ENCODE peak calls at places on chromosomes 13 and 19, in eight cellular contexts. K is GM23338; Q is colonic mucosa; C is lower lobe of right lung; F is spleen; U is CD4-positive, alpha-beta T cell; S is pancreas; D is cardiac muscle cell. O is an unnamed sample.
A peak's percentile ranks its signal among the peaks of the same experiment; 100 is the strongest.

GRCh38 chr19:16027528-16027927 is 48.8 kb upstream of the TPM4 start:
- DNase-seq in K (no peak), Q (no peak), C (no peak), F (no peak), U (no peak), S (no peak), D (no peak), O (no peak)

GRCh38 chr13:41276824-41277223 is 13.4 kb upstream of the MTRF1 start:
- DNase-seq in K (no peak), Q (no peak), C (no peak), F (no peak), U (no peak), S (no peak), D (no peak), O (no peak)

GRCh38 chr13:80921971-80922370 is 581.0 kb upstream of the SPRY2 start:
- DNase-seq in K (no peak), Q (no peak), C (no peak), F (no peak), U (no peak), S (no peak), D (no peak), O (no peak)

GRCh38 chr13:35744566-35745203 is 268.2 kb upstream of the MAB21L1 start:
- DNase-seq in K (no peak), Q (no peak), C (no peak), F (no peak), U (no peak), S (no peak), D (peak; percentile 49), O (no peak)

GRCh38 chr13:79492918-79493594 is 12.1 kb downstream of the NDFIP2 start:
- DNase-seq in K (no peak), Q (no peak), C (no peak), F (no peak), U (no peak), S (no peak), D (no peak), O (no peak)

GRCh38 chr19:1395194-1396018 is 5.9 kb downstream of the GAMT start:
- DNase-seq in K (no peak), Q (no peak), C (no peak), F (no peak), U (no peak), S (peak; percentile 88), D (no peak), O (no peak)

GRCh38 chr19:7658219-7658686 is 10.6 kb upstream of the RETN start:
- DNase-seq in K (peak; percentile 63), Q (no peak), C (no peak), F (no peak), U (peak; percentile 27), S (no peak), D (no peak), O (no peak)

GRCh38 chr13:40694426-40694825 is 28.0 kb upstream of the FOXO1 start:
- DNase-seq in K (no peak), Q (no peak), C (no peak), F (no peak), U (no peak), S (no peak), D (no peak), O (no peak)

GRCh38 chr19:38263696-38264485 is 482 bp upstream of the SPINT2 start:
- DNase-seq in K (peak; percentile 93), Q (peak; percentile 94), C (no peak), F (no peak), U (peak; percentile 72), S (peak; percentile 99), D (no peak), O (no peak)

GRCh38 chr13:41542281-41542680 is 84.9 kb downstream of the RGCC start:
- DNase-seq in K (no peak), Q (peak; percentile 15), C (no peak), F (no peak), U (no peak), S (no peak), D (no peak), O (no peak)

DNA sequence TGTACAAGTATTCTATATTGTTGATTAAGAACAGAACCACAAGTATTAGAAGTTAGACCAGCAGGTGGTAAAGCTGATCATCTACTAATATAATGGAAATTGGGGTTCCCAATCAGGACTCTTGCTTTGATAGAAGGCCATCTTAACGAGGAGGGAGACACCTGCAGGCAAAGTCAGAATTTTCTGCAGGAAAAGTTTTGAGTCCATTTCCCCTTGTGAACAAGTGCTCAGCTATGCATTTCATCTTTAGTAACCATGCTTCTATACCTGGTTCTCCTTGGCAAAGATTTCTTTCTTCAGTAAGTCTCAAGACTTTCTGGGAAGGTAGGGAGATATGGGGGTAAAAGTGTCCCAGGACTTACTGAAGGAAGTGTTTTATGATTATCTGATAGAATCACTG is 36.1 kb upstream of the USPL1 start:
- DNase-seq in K (peak; percentile 69), Q (peak; percentile 24), C (no peak), F (no peak), U (no peak), S (no peak), D (peak; percentile 30), O (peak; percentile 48)
- TF ChIP-seq CTCF in K (peak; percentile 71), Q (no peak), C (peak; percentile 26), F (peak; percentile 14), U (peak; percentile 28), S (no peak), D (peak; percentile 29), O (peak; percentile 60)

DNA sequence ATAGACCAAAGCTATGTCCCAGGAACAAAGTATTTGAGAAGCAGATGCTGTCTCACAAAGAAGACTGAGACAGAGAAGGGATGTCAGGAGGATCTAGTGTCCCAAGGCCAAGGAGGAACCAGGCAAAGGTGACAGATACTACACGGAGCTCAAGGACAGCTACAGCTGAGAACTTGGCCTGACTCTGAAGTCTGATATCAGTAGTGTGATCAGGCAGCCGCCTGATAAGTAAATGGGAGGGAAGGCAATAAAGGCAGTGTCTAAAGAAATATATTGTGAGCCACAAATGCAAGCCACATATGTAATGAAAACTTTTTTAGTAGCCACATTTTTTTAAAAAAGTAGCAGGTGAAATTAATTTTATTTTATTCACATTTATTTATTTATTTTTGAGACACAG is 20.4 kb upstream of the NANOS3 start:
- DNase-seq in K (no peak), Q (no peak), C (no peak), F (no peak), U (no peak), S (no peak), D (no peak), O (peak; percentile 3)
- H3K27ac ChIP-seq in K (no peak overlapping the region), Q (no peak overlapping the region), C (no peak overlapping the region), F (no peak overlapping the region), U (no peak overlapping the region), S (no peak overlapping the region), D (no peak overlapping the region), O (no peak overlapping the region)

GRCh38 chr13:27338816-27339215 is 68.2 kb downstream of the RASL11A start:
- DNase-seq in K (peak; percentile 87), Q (no peak), C (no peak), F (no peak), U (no peak), S (no peak), D (peak; percentile 25), O (peak; percentile 31)

GRCh38 chr13:27338207-27338606 is 67.6 kb downstream of the RASL11A start:
- DNase-seq in K (no peak), Q (no peak), C (no peak), F (no peak), U (no peak), S (no peak), D (no peak), O (no peak)

GRCh38 chr13:27336005-27336673 is 65.5 kb downstream of the RASL11A start:
- DNase-seq in K (no peak), Q (no peak), C (no peak), F (no peak), U (no peak), S (no peak), D (no peak), O (no peak)

GRCh38 chr13:27341616-27342015 is 71.0 kb downstream of the RASL11A start:
- DNase-seq in K (peak; percentile 15), Q (no peak), C (no peak), F (no peak), U (no peak), S (no peak), D (no peak), O (no peak)

GRCh38 chr13:27339299-27339698 is 68.7 kb downstream of the RASL11A start:
- DNase-seq in K (peak; percentile 89), Q (peak; percentile 38), C (no peak), F (no peak), U (peak; percentile 20), S (no peak), D (peak; percentile 54), O (peak; percentile 68)
- TF ChIP-seq CTCF in K (peak; percentile 68), Q (peak; percentile 37), C (peak; percentile 47), F (peak; percentile 25), U (peak; percentile 70), S (no peak), D (peak; percentile 76), O (peak; percentile 70)

DNA sequence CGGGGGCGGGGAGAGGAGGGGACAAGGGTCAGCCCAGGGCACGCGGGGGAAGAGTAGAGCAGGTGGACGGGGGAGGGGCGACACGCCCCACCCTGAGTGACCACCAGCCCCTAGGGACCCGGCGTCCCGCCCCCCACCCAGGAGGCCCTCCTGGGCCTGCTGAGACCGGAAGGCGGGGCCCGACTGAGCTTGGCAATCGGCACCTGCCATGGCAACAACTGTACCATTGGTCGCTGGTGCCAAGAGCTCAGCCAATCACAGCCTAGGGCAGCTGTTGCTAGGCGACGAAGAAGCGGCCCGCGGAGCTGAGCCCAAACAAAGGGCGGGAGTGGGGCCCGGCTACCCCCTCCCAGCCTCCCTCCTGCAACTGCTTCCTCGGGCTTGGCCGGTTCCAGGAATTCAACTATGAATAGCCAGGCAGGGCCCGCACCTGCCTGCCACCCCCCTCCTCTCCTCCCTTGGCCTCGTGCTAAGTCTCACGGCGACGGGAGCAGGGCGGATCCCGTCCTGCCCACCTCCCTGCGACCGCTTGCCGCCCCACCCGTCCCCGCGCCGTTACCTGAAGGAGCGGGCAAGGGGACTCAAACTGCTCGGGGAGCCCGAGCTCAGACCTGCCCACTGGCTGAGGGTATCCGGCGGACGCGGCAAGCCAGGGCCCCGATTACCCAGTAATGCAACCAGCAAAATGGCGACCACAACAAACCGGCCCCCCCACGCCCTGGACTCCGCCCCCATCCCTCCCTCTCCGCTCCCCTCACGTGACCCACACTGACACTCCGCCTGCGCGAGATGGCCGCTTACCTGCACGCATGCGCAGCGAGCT is at the start of gene DYRK1B:
- DNase-seq in K (peak; percentile 98), Q (peak; percentile 97), C (peak; percentile 98), F (peak; percentile 98), U (peak; percentile 97), S (peak; percentile 98), D (peak; percentile 99), O (peak; percentile 98)
- H3K27ac ChIP-seq in K (peak within 1 kb of the TSS; percentile 89), Q (peak within 1 kb of the TSS; percentile 82), C (peak within 1 kb of the TSS; percentile 86), F (peak within 1 kb of the TSS; percentile 92), U (peak within 1 kb of the TSS; percentile 96), S (peak within 1 kb of the TSS; percentile 75), D (peak within 1 kb of the TSS; percentile 87), O (peak within 1 kb of the TSS; percentile 91)

O was measured in A673.